ENCODE peak calls at places on chromosome 13, in seven cellular contexts. X, K, M, L, U, I and B are unnamed samples.
A peak's percentile ranks its signal among the peaks of the same experiment; 100 is the strongest.

GRCh38 chr13:40228486-40228885 is 438.0 kb downstream of the FOXO1 start:
- DNase-seq in X (no peak), K (no peak), M (no peak), L (no peak), U (no peak), I (no peak), B (peak; percentile 20)

GRCh38 chr13:96338030-96338429 is 248.1 kb downstream of the HS6ST3 start:
- DNase-seq in X (no peak), K (no peak), M (no peak), L (no peak), U (no peak), I (peak; percentile 9), B (no peak)

GRCh38 chr13:103371271-103371670 is 305.1 kb upstream of the SLC10A2 start:
- DNase-seq in X (no peak), K (no peak), M (no peak), L (no peak), U (peak; percentile 66), I (peak; percentile 3), B (peak; percentile 21)

GRCh38 chr13:98693756-98694155 is 58.7 kb downstream of the SLC15A1 start:
- DNase-seq in X (no peak), K (no peak), M (no peak), L (no peak), U (no peak), I (no peak), B (no peak)

GRCh38 chr13:42808572-42808971 is 27.2 kb downstream of the FAM216B start:
- DNase-seq in X (no peak), K (no peak), M (no peak), L (no peak), U (peak; percentile 21), I (no peak), B (no peak)

GRCh38 chr13:98650376-98651107 is 73.6 kb upstream of the STK24 start:
- DNase-seq in X (no peak), K (no peak), M (peak; percentile 58), L (no peak), U (no peak), I (no peak), B (no peak)

GRCh38 chr13:98972627-98973026 is 5.2 kb downstream of the DOCK9 start:
- DNase-seq in X (no peak), K (no peak), M (no peak), L (no peak), U (peak; percentile 88), I (peak; percentile 64), B (peak; percentile 62)

GRCh38 chr13:40408602-40409001 is 257.8 kb downstream of the FOXO1 start:
- DNase-seq in X (no peak), K (no peak), M (no peak), L (no peak), U (peak; percentile 55), I (peak; percentile 70), B (peak; percentile 23)

GRCh38 chr13:108213946-108214345 is 1.4 kb downstream of the LIG4 start:
- DNase-seq in X (no peak), K (no peak), M (no peak), L (no peak), U (peak; percentile 53), I (peak; percentile 48), B (no peak)

GRCh38 chr13:113633485-113633873 is 24.5 kb downstream of the ATP4B start:
- DNase-seq in X (peak; percentile 20), K (peak; percentile 35), M (peak; percentile 28), L (no peak), U (no peak), I (no peak), B (no peak)

GRCh38 chr13:43391021-43391420 is 367.6 kb downstream of the DNAJC15 start:
- DNase-seq in X (no peak), K (no peak), M (no peak), L (no peak), U (no peak), I (no peak), B (no peak)

GRCh38 chr13:93762703-93763102 is 536.1 kb downstream of the GPC6 start:
- DNase-seq in X (no peak), K (no peak), M (no peak), L (no peak), U (no peak), I (no peak), B (no peak)

GRCh38 chr13:74687452-74688180 is 553.4 kb upstream of the KLF12 start:
- DNase-seq in X (no peak), K (no peak), M (no peak), L (no peak), U (no peak), I (peak; percentile 15), B (no peak)

GRCh38 chr13:72062566-72062965 is 195.6 kb upstream of the DACH1 start:
- DNase-seq in X (no peak), K (no peak), M (no peak), L (no peak), U (no peak), I (peak; percentile 2), B (peak; percentile 1)

GRCh38 chr13:97435297-97435682 is 1.3 kb downstream of the RAP2A start:
- DNase-seq in X (no peak), K (no peak), M (no peak), L (no peak), U (no peak), I (no peak), B (no peak)
- H3K4me3 ChIP-seq in X (peak overlapping the region; percentile 84), K (peak overlapping the region; percentile 85), M (peak overlapping the region; percentile 75), L (peak overlapping the region; percentile 91), U (peak overlapping the region; percentile 87), I (peak overlapping the region; percentile 81), B (peak overlapping the region; percentile 77)

GRCh38 chr13:24615911-24616472 is 64.2 kb upstream of the ATP12A start:
- DNase-seq in X (no peak), K (no peak), M (no peak), L (no peak), U (no peak), I (no peak), B (no peak)
- TF ChIP-seq CTCF in X (no peak), K (no peak), M (no peak), L (no peak), U (no peak), I (no peak), B (no peak)

GRCh38 chr13:75725784-75726183 is 89.7 kb downstream of the LMO7 start:
- DNase-seq in X (no peak), K (no peak), M (no peak), L (no peak), U (no peak), I (no peak), B (no peak)
- H3K4me3 ChIP-seq in X (no peak overlapping the region), K (no peak overlapping the region), M (no peak overlapping the region), L (no peak overlapping the region), U (no peak overlapping the region), I (no peak overlapping the region), B (no peak overlapping the region)

DNA sequence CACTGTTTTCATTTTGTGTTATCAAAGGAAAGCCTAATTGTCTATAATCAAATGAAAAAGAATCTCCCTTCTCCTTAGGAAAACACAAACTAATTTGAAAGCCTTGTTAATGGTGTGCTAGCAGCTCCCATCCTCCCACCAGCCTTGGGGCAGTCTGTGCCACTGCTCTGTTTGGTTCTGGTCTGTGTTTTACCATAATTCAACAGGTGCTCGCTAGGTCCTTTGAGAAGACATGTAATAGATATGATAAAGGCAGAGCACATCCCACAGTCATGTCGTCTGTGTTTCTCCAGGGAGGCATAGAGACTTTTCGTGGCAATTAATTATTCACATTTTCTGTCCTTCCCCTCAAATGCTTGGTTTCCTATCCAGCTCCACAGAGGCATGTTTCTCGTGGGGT is 23.8 kb downstream of the FAM124A start:
- DNase-seq in X (no peak), K (no peak), M (no peak), L (no peak), U (no peak), I (no peak), B (no peak)
- TF ChIP-seq CTCF in X (no peak), K (no peak), M (no peak), L (no peak), U (no peak), I (no peak), B (no peak)

DNA sequence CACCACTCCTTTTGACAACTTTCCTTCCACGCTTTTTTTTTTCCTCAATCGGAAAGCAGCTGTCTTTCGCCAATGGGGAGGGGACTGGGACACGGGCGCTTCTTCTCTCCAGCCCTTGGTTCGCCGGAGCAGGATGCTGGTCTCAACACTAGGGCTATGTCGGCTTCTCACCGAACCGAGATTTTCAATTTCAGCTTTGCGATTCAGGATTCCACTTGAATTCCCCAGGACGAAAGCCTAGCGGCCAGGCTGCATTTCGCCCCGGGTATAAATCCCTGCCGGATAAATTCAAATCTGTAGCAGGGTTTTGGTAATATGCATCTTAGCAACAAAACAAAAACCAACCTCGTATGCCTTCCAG is 7.9 kb downstream of the POU4F1 start:
- DNase-seq in X (no peak), K (no peak), M (no peak), L (no peak), U (no peak), I (no peak), B (no peak)
- H3K4me3 ChIP-seq in X (peak overlapping the region; percentile 46), K (no peak overlapping the region), M (no peak overlapping the region), L (no peak overlapping the region), U (no peak overlapping the region), I (no peak overlapping the region), B (no peak overlapping the region)

GRCh38 chr13:36866232-36866631 is 47.2 kb downstream of the RFXAP start:
- DNase-seq in X (no peak), K (no peak), M (no peak), L (no peak), U (no peak), I (no peak), B (no peak)
- TF ChIP-seq CTCF in X (no peak), K (no peak), M (no peak), L (no peak), U (no peak), I (no peak), B (no peak)

GRCh38 chr13:105956891-105957290 is 578.6 kb downstream of the EFNB2 start:
- DNase-seq in X (no peak), K (no peak), M (no peak), L (no peak), U (no peak), I (no peak), B (no peak)
- H3K4me3 ChIP-seq in X (no peak overlapping the region), K (no peak overlapping the region), M (no peak overlapping the region), L (no peak overlapping the region), U (no peak overlapping the region), I (no peak overlapping the region), B (no peak overlapping the region)

GRCh38 chr13:85582890-85583289 is 216.3 kb downstream of the SLITRK6 start:
- DNase-seq in X (no peak), K (no peak), M (no peak), L (no peak), U (no peak), I (no peak), B (no peak)
- TF ChIP-seq CTCF in X (no peak), K (no peak), M (no peak), L (no peak), U (no peak), I (no peak), B (no peak)

DNA sequence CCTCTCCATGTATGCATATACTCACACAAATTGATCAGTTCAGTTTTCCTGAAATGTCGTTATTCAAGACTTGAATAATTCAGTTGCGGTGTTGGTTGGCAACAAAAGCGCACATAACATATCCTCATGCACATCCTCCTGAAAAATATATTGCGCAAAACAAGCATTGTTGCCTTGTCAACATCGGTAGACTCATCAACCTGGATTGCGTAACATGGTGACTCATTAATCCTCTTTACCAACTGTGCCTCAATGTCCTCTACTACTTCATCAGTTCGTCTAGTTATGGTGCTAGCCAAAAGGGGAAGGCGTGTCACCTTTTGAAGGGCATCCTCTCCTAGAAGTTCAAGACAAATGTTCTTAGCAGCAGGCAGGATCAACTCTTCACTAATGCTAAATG is 357.7 kb downstream of the LMO7 start:
- DNase-seq in X (no peak), K (no peak), M (no peak), L (no peak), U (no peak), I (peak; percentile 47), B (peak; percentile 26)
- H3K4me3 ChIP-seq in X (no peak overlapping the region), K (no peak overlapping the region), M (no peak overlapping the region), L (no peak overlapping the region), U (no peak overlapping the region), I (no peak overlapping the region), B (no peak overlapping the region)